ENCODE peak calls at places on chromosomes 3 and 15, in nine cellular contexts. One of them, this sample, is unnamed.

GRCh38 chr3:31917303-31917903 is 63.7 kb downstream of the OSBPL10 start:
- DNase-seq in neural progenitor cell: no peak
- DNase-seq in PC-3: no peak
- DNase-seq in AG04449: no peak
- DNase-seq in AG04450: no peak
- DNase-seq in lower lobe of right lung: no peak
- DNase-seq in Peyer's patch: peak; percentile 36
- DNase-seq in brain microvascular endothelial cell: no peak
- DNase-seq in HFF-Myc: no peak
- DNase-seq in this sample: no peak

GRCh38 chr15:66356069-66356358 is 471 bp downstream of the TIPIN start:
- DNase-seq in lower lobe of right lung: no peak
- DNase-seq in AG04450: no peak
- DNase-seq in AG04449: no peak
- DNase-seq in neural progenitor cell: no peak
- DNase-seq in PC-3: no peak
- DNase-seq in brain microvascular endothelial cell: no peak
- DNase-seq in Peyer's patch: no peak
- DNase-seq in HFF-Myc: no peak
- DNase-seq in this sample: no peak

GRCh38 chr3:194120789-194121770 is 14.9 kb upstream of the HES1 start:
- DNase-seq in AG04449: no peak
- DNase-seq in neural progenitor cell: no peak
- DNase-seq in Peyer's patch: no peak
- DNase-seq in AG04450: no peak
- DNase-seq in lower lobe of right lung: no peak
- DNase-seq in PC-3: no peak
- DNase-seq in HFF-Myc: no peak
- DNase-seq in brain microvascular endothelial cell: no peak
- DNase-seq in this sample: no peak

GRCh38 chr3:16945330-16945729 is 60.6 kb downstream of the PLCL2 start:
- DNase-seq in neural progenitor cell: no peak
- DNase-seq in AG04449: no peak
- DNase-seq in AG04450: no peak
- DNase-seq in lower lobe of right lung: no peak
- DNase-seq in Peyer's patch: no peak
- DNase-seq in PC-3: peak; percentile 24
- DNase-seq in brain microvascular endothelial cell: peak; percentile 42
- DNase-seq in HFF-Myc: peak; percentile 3
- DNase-seq in this sample: no peak

GRCh38 chr15:19973718-19974117 is 567.9 kb downstream of the GOLGA6L6 start:
- DNase-seq in AG04450: no peak
- DNase-seq in AG04449: no peak
- DNase-seq in brain microvascular endothelial cell: no peak
- DNase-seq in neural progenitor cell: no peak
- DNase-seq in lower lobe of right lung: no peak
- DNase-seq in PC-3: no peak
- DNase-seq in HFF-Myc: no peak
- DNase-seq in Peyer's patch: no peak
- DNase-seq in this sample: no peak

GRCh38 chr15:88202231-88202630 is 54.3 kb downstream of the NTRK3 start:
- DNase-seq in AG04450: no peak
- DNase-seq in Peyer's patch: no peak
- DNase-seq in lower lobe of right lung: no peak
- DNase-seq in brain microvascular endothelial cell: no peak
- DNase-seq in PC-3: no peak
- DNase-seq in neural progenitor cell: no peak
- DNase-seq in AG04449: no peak
- DNase-seq in HFF-Myc: no peak
- DNase-seq in this sample: peak; percentile 10

GRCh38 chr15:57259511-57260143 is 116.7 kb upstream of the CGNL1 start:
- DNase-seq in neural progenitor cell: peak; percentile 84
- DNase-seq in AG04450: no peak
- DNase-seq in Peyer's patch: no peak
- DNase-seq in AG04449: no peak
- DNase-seq in PC-3: no peak
- DNase-seq in brain microvascular endothelial cell: no peak
- DNase-seq in HFF-Myc: no peak
- DNase-seq in lower lobe of right lung: no peak
- DNase-seq in this sample: no peak

GRCh38 chr15:73941044-73941443 is 14.8 kb downstream of the LOXL1 start:
- DNase-seq in AG04450: peak; percentile 88
- DNase-seq in PC-3: peak; percentile 90
- DNase-seq in AG04449: peak; percentile 97
- DNase-seq in neural progenitor cell: no peak
- DNase-seq in Peyer's patch: no peak
- DNase-seq in lower lobe of right lung: peak; percentile 12
- DNase-seq in HFF-Myc: no peak
- DNase-seq in brain microvascular endothelial cell: peak; percentile 94
- DNase-seq in this sample: no peak

GRCh38 chr3:187750513-187751123 is 5.3 kb upstream of the BCL6 start:
- DNase-seq in AG04449: no peak
- DNase-seq in PC-3: peak; percentile 48
- DNase-seq in brain microvascular endothelial cell: no peak
- DNase-seq in AG04450: no peak
- DNase-seq in Peyer's patch: no peak
- DNase-seq in neural progenitor cell: peak; percentile 64
- DNase-seq in lower lobe of right lung: peak; percentile 59
- DNase-seq in HFF-Myc: no peak
- DNase-seq in this sample: no peak

GRCh38 chr15:38275951-38276350 is 23.3 kb downstream of the SPRED1 start:
- DNase-seq in lower lobe of right lung: no peak
- DNase-seq in brain microvascular endothelial cell: peak; percentile 74
- DNase-seq in AG04449: no peak
- DNase-seq in PC-3: peak; percentile 42
- DNase-seq in AG04450: no peak
- DNase-seq in HFF-Myc: no peak
- DNase-seq in Peyer's patch: no peak
- DNase-seq in neural progenitor cell: no peak
- DNase-seq in this sample: no peak

GRCh38 chr3:56976666-56977560 is 83.6 kb upstream of the SPATA12 start:
- DNase-seq in Peyer's patch: no peak
- DNase-seq in AG04449: no peak
- DNase-seq in brain microvascular endothelial cell: peak; percentile 18
- DNase-seq in AG04450: no peak
- DNase-seq in lower lobe of right lung: no peak
- DNase-seq in PC-3: no peak
- DNase-seq in HFF-Myc: peak; percentile 79
- DNase-seq in neural progenitor cell: no peak
- DNase-seq in this sample: no peak

GRCh38 chr3:126081618-126082333 is 2.1 kb downstream of the SLC41A3 start:
- DNase-seq in lower lobe of right lung: no peak
- DNase-seq in neural progenitor cell: no peak
- DNase-seq in AG04449: no peak
- DNase-seq in Peyer's patch: no peak
- DNase-seq in PC-3: peak; percentile 90
- DNase-seq in brain microvascular endothelial cell: peak; percentile 37
- DNase-seq in HFF-Myc: no peak
- DNase-seq in AG04450: no peak
- DNase-seq in this sample: peak; percentile 79

DNA sequence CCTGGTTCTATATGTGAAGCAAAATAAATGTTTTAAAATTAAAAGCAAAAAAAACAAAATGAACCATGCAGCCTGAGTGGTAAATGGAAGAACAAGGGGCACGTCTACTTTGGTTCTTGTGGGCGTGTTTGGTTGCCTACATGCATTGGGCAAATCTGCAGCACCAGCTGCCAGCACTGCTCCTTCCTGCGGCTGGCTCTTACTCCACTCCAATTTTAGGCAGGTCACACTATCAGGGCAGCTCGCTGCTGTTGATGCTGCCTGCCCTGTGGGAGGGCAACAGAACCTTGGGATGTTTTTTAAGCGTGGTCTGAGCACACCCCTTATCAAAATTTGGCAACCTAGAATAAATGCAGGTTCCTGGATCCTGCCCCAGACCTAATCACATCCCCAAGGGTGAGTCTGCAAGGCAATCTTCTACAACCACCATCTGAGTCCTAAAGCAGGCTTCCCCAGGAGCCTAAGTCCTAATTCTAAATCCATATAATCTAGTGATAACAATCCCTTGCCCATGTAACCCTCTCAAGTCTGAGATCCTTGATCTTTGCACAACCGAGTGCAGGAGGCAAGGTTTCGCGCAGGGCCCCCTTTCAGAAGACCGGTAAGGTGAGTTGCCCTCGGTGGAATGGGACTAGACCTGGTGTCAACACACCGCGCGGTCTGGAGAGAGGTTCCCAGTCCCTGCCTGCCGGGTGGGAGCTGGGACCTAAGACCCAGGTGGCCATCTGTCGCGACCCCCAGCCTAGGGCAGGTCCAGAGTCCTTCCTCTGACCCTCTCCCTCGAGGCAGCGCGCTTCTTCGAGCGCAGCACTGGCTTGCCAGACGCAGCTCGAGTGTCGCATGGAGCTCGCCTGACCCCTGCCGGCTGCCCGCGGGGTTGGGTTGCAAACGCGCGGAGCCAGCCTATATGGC is 15.9 kb downstream of the IVD start:
- DNase-seq in neural progenitor cell: peak; percentile 87
- DNase-seq in AG04449: no peak
- DNase-seq in lower lobe of right lung: peak; percentile 89
- DNase-seq in AG04450: no peak
- DNase-seq in HFF-Myc: peak; percentile 19
- DNase-seq in brain microvascular endothelial cell: peak; percentile 35
- DNase-seq in Peyer's patch: peak; percentile 60
- DNase-seq in PC-3: peak; percentile 82
- DNase-seq in this sample: peak; percentile 57
- H3K4me3 ChIP-seq in neural progenitor cell: no peak overlapping the region
- H3K4me3 ChIP-seq in AG04449: no peak overlapping the region
- H3K4me3 ChIP-seq in lower lobe of right lung: no peak overlapping the region
- H3K4me3 ChIP-seq in AG04450: peak overlapping the region; percentile 34
- H3K4me3 ChIP-seq in HFF-Myc: no peak overlapping the region
- H3K4me3 ChIP-seq in brain microvascular endothelial cell: no peak overlapping the region
- H3K4me3 ChIP-seq in Peyer's patch: no peak overlapping the region
- H3K4me3 ChIP-seq in PC-3: peak overlapping the region; percentile 36
- H3K4me3 ChIP-seq in this sample: no peak overlapping the region

GRCh38 chr3:2713923-2714322 is 396.3 kb downstream of the IL5RA start:
- DNase-seq in Peyer's patch: no peak
- DNase-seq in lower lobe of right lung: no peak
- DNase-seq in AG04449: no peak
- DNase-seq in brain microvascular endothelial cell: no peak
- DNase-seq in AG04450: no peak
- DNase-seq in neural progenitor cell: no peak
- DNase-seq in HFF-Myc: no peak
- DNase-seq in PC-3: no peak
- DNase-seq in this sample: no peak
- TF ChIP-seq CTCF in Peyer's patch: no peak
- TF ChIP-seq CTCF in lower lobe of right lung: peak; percentile 40
- TF ChIP-seq CTCF in AG04449: no peak
- TF ChIP-seq CTCF in brain microvascular endothelial cell: no peak
- TF ChIP-seq CTCF in AG04450: peak; percentile 16
- TF ChIP-seq CTCF in neural progenitor cell: peak; percentile 59
- TF ChIP-seq CTCF in HFF-Myc: no peak
- TF ChIP-seq CTCF in PC-3: no peak
- TF ChIP-seq CTCF in this sample: no peak

DNA sequence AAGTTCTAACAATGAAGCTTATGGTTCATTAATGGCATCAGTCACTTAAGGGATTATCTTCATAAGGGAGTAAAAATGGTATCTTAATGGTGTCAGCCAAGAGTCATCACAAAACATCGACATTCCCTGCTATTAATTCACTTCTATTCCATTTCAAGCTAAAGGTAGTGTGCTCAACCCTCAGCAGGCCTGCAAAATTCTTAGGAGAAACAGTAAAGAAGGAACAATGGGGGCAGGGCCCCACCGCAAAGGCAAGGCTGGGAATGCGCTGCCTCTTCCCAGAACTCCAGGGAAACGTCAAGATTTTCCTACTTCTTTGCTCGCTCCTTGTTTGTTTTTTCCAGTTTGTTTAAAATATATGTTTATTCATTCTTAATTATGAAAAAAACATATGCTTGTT is 187.3 kb upstream of the TSC22D2 start:
- DNase-seq in neural progenitor cell: peak; percentile 59
- DNase-seq in Peyer's patch: no peak
- DNase-seq in brain microvascular endothelial cell: no peak
- DNase-seq in AG04450: no peak
- DNase-seq in HFF-Myc: no peak
- DNase-seq in lower lobe of right lung: no peak
- DNase-seq in AG04449: no peak
- DNase-seq in PC-3: no peak
- DNase-seq in this sample: no peak
- H3K4me3 ChIP-seq in neural progenitor cell: peak overlapping the region; percentile 36
- H3K4me3 ChIP-seq in Peyer's patch: no peak overlapping the region
- H3K4me3 ChIP-seq in brain microvascular endothelial cell: peak overlapping the region; percentile 49
- H3K4me3 ChIP-seq in AG04450: peak overlapping the region; percentile 41
- H3K4me3 ChIP-seq in HFF-Myc: no peak overlapping the region
- H3K4me3 ChIP-seq in lower lobe of right lung: peak overlapping the region; percentile 31
- H3K4me3 ChIP-seq in AG04449: peak overlapping the region; percentile 45
- H3K4me3 ChIP-seq in PC-3: peak overlapping the region; percentile 44
- H3K4me3 ChIP-seq in this sample: peak overlapping the region; percentile 19

GRCh38 chr3:196207833-196208607 is 3.2 kb downstream of the ZDHHC19 start:
- DNase-seq in AG04449: no peak
- DNase-seq in PC-3: peak; percentile 39
- DNase-seq in Peyer's patch: peak; percentile 42
- DNase-seq in AG04450: no peak
- DNase-seq in HFF-Myc: no peak
- DNase-seq in lower lobe of right lung: peak; percentile 86
- DNase-seq in brain microvascular endothelial cell: peak; percentile 15
- DNase-seq in neural progenitor cell: peak; percentile 77
- DNase-seq in this sample: peak; percentile 30

GRCh38 chr3:196202516-196202970 is 8.7 kb downstream of the ZDHHC19 start:
- DNase-seq in HFF-Myc: no peak
- DNase-seq in PC-3: no peak
- DNase-seq in lower lobe of right lung: peak; percentile 81
- DNase-seq in AG04449: no peak
- DNase-seq in AG04450: no peak
- DNase-seq in Peyer's patch: no peak
- DNase-seq in neural progenitor cell: no peak
- DNase-seq in brain microvascular endothelial cell: peak; percentile 78
- DNase-seq in this sample: no peak

GRCh38 chr3:196198771-196199753 is 12.1 kb downstream of the ZDHHC19 start:
- DNase-seq in AG04449: no peak
- DNase-seq in HFF-Myc: no peak
- DNase-seq in lower lobe of right lung: no peak
- DNase-seq in brain microvascular endothelial cell: no peak
- DNase-seq in PC-3: no peak
- DNase-seq in AG04450: no peak
- DNase-seq in Peyer's patch: no peak
- DNase-seq in neural progenitor cell: no peak
- DNase-seq in this sample: no peak

GRCh38 chr3:196207159-196207832 is 3.9 kb downstream of the ZDHHC19 start:
- DNase-seq in HFF-Myc: no peak
- DNase-seq in Peyer's patch: no peak
- DNase-seq in lower lobe of right lung: peak; percentile 74
- DNase-seq in brain microvascular endothelial cell: no peak
- DNase-seq in AG04450: no peak
- DNase-seq in AG04449: no peak
- DNase-seq in PC-3: no peak
- DNase-seq in neural progenitor cell: peak; percentile 71
- DNase-seq in this sample: no peak

DNA sequence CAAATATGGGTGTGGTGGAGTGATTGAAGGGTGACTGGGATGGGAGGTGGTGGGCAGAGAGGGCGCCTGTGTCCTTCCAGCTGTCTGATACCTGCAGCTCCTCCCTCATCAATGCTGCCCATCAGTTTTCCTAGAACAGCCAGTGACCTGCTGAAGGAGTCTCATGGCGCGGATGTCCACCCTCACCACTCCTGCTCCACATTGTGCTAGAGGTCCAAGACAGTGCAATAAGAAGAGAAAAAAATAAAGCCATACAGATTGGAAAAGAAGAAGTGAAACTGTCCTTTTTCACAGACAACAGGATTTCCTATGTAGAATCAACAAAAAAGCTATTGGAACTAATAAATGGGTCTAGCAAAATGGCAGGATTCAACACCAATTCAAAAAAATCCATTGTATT is 7.4 kb downstream of the ZDHHC19 start:
- DNase-seq in brain microvascular endothelial cell: no peak
- DNase-seq in AG04450: no peak
- DNase-seq in neural progenitor cell: no peak
- DNase-seq in lower lobe of right lung: no peak
- DNase-seq in AG04449: no peak
- DNase-seq in PC-3: no peak
- DNase-seq in Peyer's patch: no peak
- DNase-seq in HFF-Myc: no peak
- DNase-seq in this sample: no peak
- TF ChIP-seq CTCF in brain microvascular endothelial cell: no peak
- TF ChIP-seq CTCF in AG04450: no peak
- TF ChIP-seq CTCF in neural progenitor cell: no peak
- TF ChIP-seq CTCF in lower lobe of right lung: no peak
- TF ChIP-seq CTCF in AG04449: no peak
- TF ChIP-seq CTCF in PC-3: no peak
- TF ChIP-seq CTCF in Peyer's patch: no peak
- TF ChIP-seq CTCF in HFF-Myc: no peak
- TF ChIP-seq CTCF in this sample: no peak

This sample was measured in mammary epithelial cell.